ENCODE peak calls at places on chromosomes 6 and 20, in six cellular contexts. One of them, this sample, is unnamed.

GRCh38 chr20:37598611-37599342 is 71.1 kb upstream of the BLCAP start:
- DNase-seq in A549: no peak
- DNase-seq in astrocyte of the spinal cord: no peak
- DNase-seq in A673: no peak
- DNase-seq in heart right ventricle: no peak
- DNase-seq in psoas muscle: no peak
- DNase-seq in this sample: no peak

GRCh38 chr20:32356935-32357868 is 929 bp upstream of the ASXL1 start:
- DNase-seq in astrocyte of the spinal cord: peak
- DNase-seq in A673: no peak
- DNase-seq in A549: no peak
- DNase-seq in psoas muscle: no peak
- DNase-seq in heart right ventricle: no peak
- DNase-seq in this sample: peak

GRCh38 chr20:3669710-3670367 is 6.6 kb upstream of the GFRA4 start:
- DNase-seq in A549: no peak
- DNase-seq in astrocyte of the spinal cord: no peak
- DNase-seq in psoas muscle: no peak
- DNase-seq in A673: no peak
- DNase-seq in heart right ventricle: no peak
- DNase-seq in this sample: no peak

GRCh38 chr20:15767636-15768369 is 805.4 kb downstream of the KIF16B start:
- DNase-seq in A549: no peak
- DNase-seq in heart right ventricle: no peak
- DNase-seq in A673: no peak
- DNase-seq in psoas muscle: no peak
- DNase-seq in astrocyte of the spinal cord: no peak
- DNase-seq in this sample: no peak

GRCh38 chr6:166318649-166319600 is 10.7 kb upstream of the PRR18 start:
- DNase-seq in heart right ventricle: peak
- DNase-seq in A549: no peak
- DNase-seq in astrocyte of the spinal cord: no peak
- DNase-seq in psoas muscle: no peak
- DNase-seq in A673: no peak
- DNase-seq in this sample: no peak

GRCh38 chr20:31839782-31840487 is 5.5 kb downstream of the FOXS1 start:
- DNase-seq in heart right ventricle: no peak
- DNase-seq in psoas muscle: no peak
- DNase-seq in astrocyte of the spinal cord: peak
- DNase-seq in A549: no peak
- DNase-seq in A673: no peak
- DNase-seq in this sample: no peak

GRCh38 chr20:46903256-46903655 is 8.6 kb downstream of the EYA2 start:
- DNase-seq in astrocyte of the spinal cord: no peak
- DNase-seq in A549: no peak
- DNase-seq in psoas muscle: no peak
- DNase-seq in A673: no peak
- DNase-seq in heart right ventricle: no peak
- DNase-seq in this sample: no peak

GRCh38 chr6:8079116-8079515 is 14.9 kb upstream of the BLOC1S5 start:
- DNase-seq in astrocyte of the spinal cord: no peak
- DNase-seq in psoas muscle: no peak
- DNase-seq in A673: no peak
- DNase-seq in heart right ventricle: no peak
- DNase-seq in A549: no peak
- DNase-seq in this sample: no peak

GRCh38 chr6:44627091-44627878 is 239.8 kb downstream of the CDC5L start:
- DNase-seq in heart right ventricle: peak
- DNase-seq in psoas muscle: no peak
- DNase-seq in A549: no peak
- DNase-seq in A673: no peak
- DNase-seq in astrocyte of the spinal cord: no peak
- DNase-seq in this sample: no peak

GRCh38 chr20:50192364-50193168 is 1.9 kb downstream of the CEBPB start:
- DNase-seq in heart right ventricle: peak
- DNase-seq in A673: peak
- DNase-seq in A549: peak
- DNase-seq in psoas muscle: peak
- DNase-seq in astrocyte of the spinal cord: peak
- DNase-seq in this sample: peak

GRCh38 chr6:118269659-118270058 is 278.4 kb upstream of the PLN start:
- DNase-seq in psoas muscle: no peak
- DNase-seq in astrocyte of the spinal cord: no peak
- DNase-seq in heart right ventricle: no peak
- DNase-seq in A549: no peak
- DNase-seq in A673: no peak
- DNase-seq in this sample: no peak

GRCh38 chr20:9218412-9219001 is 149.6 kb downstream of the PLCB4 start:
- DNase-seq in astrocyte of the spinal cord: peak
- DNase-seq in A673: peak
- DNase-seq in heart right ventricle: no peak
- DNase-seq in A549: no peak
- DNase-seq in psoas muscle: no peak
- DNase-seq in this sample: no peak

GRCh38 chr6:37607949-37608348 is 89.7 kb downstream of the MDGA1 start:
- DNase-seq in heart right ventricle: no peak
- DNase-seq in A673: peak
- DNase-seq in A549: no peak
- DNase-seq in astrocyte of the spinal cord: peak
- DNase-seq in psoas muscle: no peak
- DNase-seq in this sample: no peak

GRCh38 chr6:30875244-30876038 is 8.9 kb upstream of the DDR1 start:
- DNase-seq in A673: no peak
- DNase-seq in A549: no peak
- DNase-seq in psoas muscle: no peak
- DNase-seq in heart right ventricle: no peak
- DNase-seq in astrocyte of the spinal cord: no peak
- DNase-seq in this sample: peak

GRCh38 chr6:141254336-141254735 is 878.4 kb upstream of the GJE1 start:
- DNase-seq in A549: no peak
- DNase-seq in astrocyte of the spinal cord: no peak
- DNase-seq in heart right ventricle: no peak
- DNase-seq in psoas muscle: no peak
- DNase-seq in A673: no peak
- DNase-seq in this sample: no peak

GRCh38 chr20:62984666-62985065 is 22.1 kb downstream of the BHLHE23 start:
- DNase-seq in heart right ventricle: no peak
- DNase-seq in psoas muscle: no peak
- DNase-seq in A549: no peak
- DNase-seq in astrocyte of the spinal cord: no peak
- DNase-seq in A673: no peak
- DNase-seq in this sample: no peak

GRCh38 chr6:148980234-148980633 is 233.4 kb downstream of the UST start:
- DNase-seq in heart right ventricle: no peak
- DNase-seq in A549: no peak
- DNase-seq in astrocyte of the spinal cord: no peak
- DNase-seq in psoas muscle: no peak
- DNase-seq in A673: no peak
- DNase-seq in this sample: no peak

GRCh38 chr6:14192186-14192788 is 74.7 kb downstream of the CD83 start:
- DNase-seq in heart right ventricle: no peak
- DNase-seq in astrocyte of the spinal cord: no peak
- DNase-seq in A673: no peak
- DNase-seq in psoas muscle: no peak
- DNase-seq in A549: no peak
- DNase-seq in this sample: no peak

GRCh38 chr6:163354779-163355431 is 59.6 kb upstream of the QKI start:
- DNase-seq in psoas muscle: peak
- DNase-seq in astrocyte of the spinal cord: peak
- DNase-seq in A673: no peak
- DNase-seq in heart right ventricle: peak
- DNase-seq in A549: no peak
- DNase-seq in this sample: no peak

GRCh38 chr6:138287144-138287955 is 69.1 kb upstream of the PBOV1 start:
- DNase-seq in heart right ventricle: no peak
- DNase-seq in psoas muscle: no peak
- DNase-seq in A549: peak
- DNase-seq in astrocyte of the spinal cord: peak
- DNase-seq in A673: peak
- DNase-seq in this sample: no peak

GRCh38 chr20:25553819-25554296 is 31.5 kb downstream of the NINL start:
- DNase-seq in astrocyte of the spinal cord: peak
- DNase-seq in heart right ventricle: no peak
- DNase-seq in psoas muscle: no peak
- DNase-seq in A673: peak
- DNase-seq in A549: no peak
- DNase-seq in this sample: no peak

GRCh38 chr20:38108438-38109024 is 56.5 kb downstream of the TGM2 start:
- DNase-seq in A673: no peak
- DNase-seq in heart right ventricle: peak
- DNase-seq in psoas muscle: peak
- DNase-seq in A549: no peak
- DNase-seq in astrocyte of the spinal cord: peak
- DNase-seq in this sample: no peak

DNA sequence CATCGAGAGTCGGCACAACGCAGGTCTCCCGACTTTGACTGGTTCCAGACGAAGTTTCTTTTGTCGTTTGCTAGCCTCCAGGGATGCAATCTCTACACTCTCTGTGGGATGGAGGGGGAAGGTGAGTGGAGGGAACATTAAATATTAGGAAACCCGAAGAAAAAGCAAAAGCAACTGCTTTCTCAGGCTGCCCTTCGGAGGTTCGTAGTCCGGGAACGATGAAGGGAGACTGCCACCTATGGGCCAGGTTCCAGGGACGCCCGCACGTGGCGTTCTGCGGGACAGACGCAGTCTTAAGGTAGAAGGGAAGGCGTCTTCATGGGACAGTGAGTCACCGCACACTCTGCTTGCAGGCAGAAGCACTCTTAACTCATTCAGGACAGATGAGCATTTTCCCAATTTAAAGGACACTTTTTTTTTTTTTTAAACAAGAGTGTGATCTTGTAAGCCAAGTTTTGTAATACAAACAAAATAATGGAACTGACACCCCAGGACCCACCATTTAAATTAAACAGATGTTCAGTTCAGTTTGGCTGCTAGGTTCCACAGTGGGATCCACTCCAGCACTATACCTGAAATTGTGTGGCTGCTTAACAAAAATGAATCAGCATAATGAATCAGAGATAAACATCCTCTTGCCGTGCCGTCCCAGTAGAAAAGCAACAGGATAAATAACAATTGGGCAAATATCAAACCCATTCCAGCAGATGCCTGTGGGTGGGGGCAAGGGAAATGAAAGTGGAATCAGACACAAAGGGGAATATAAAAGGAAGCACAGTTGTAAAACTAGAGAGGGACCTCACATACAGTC is 65.8 kb upstream of the ARMC2 start:
- DNase-seq in psoas muscle: peak
- DNase-seq in A673: peak
- DNase-seq in heart right ventricle: peak
- DNase-seq in astrocyte of the spinal cord: peak
- DNase-seq in A549: peak
- DNase-seq in this sample: peak
- TF ChIP-seq CTCF in psoas muscle: peak
- TF ChIP-seq CTCF in A673: peak
- TF ChIP-seq CTCF in heart right ventricle: peak
- TF ChIP-seq CTCF in astrocyte of the spinal cord: peak
- TF ChIP-seq CTCF in A549: peak
- TF ChIP-seq CTCF in this sample: no peak

DNA sequence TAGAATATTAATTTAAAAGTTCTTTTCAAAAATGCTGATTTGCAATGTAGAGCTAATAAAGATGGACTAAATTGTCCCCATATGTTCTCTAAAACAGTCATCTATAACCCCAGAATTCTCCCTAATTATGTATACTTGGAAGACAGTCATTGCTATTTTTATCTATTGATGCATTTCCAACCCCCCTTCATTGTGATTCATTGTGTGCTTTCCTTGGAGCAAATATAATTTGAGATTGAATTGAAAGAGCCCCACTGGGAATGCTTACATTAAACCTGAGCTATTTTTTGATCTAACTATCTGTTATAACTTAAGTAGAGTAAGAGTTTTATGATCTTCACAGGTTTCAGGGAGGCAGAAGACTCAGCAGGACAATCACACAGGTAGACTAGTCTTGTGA is 73.6 kb upstream of the PTCHD4 start:
- DNase-seq in astrocyte of the spinal cord: no peak
- DNase-seq in heart right ventricle: no peak
- DNase-seq in psoas muscle: no peak
- DNase-seq in A549: no peak
- DNase-seq in A673: no peak
- DNase-seq in this sample: no peak
- H3K4me3 ChIP-seq in astrocyte of the spinal cord: no peak
- H3K4me3 ChIP-seq in heart right ventricle: no peak
- H3K4me3 ChIP-seq in psoas muscle: no peak
- H3K4me3 ChIP-seq in A549: no peak
- H3K4me3 ChIP-seq in A673: no peak
- H3K4me3 ChIP-seq in this sample: no peak

DNA sequence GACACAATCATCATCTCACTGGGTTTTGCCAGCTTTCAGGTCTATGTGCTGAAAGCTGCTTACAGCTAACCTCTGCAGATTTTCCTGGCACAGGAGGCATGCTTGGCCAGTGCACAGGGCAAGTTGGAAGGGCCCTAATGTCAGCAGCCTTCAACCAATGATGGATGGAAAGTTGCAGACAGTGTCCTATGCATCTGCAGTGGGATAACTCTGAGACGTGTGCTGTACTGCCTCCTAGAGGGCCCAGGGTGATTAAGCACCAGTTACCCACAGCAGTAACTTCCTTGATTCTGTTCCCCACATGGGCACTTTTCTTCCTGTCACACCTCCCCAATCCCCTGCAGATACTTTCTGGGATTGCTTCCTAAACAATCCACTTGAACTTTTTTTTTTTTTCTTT is 38.6 kb downstream of the OVOL2 start:
- DNase-seq in psoas muscle: no peak
- DNase-seq in A549: peak
- DNase-seq in heart right ventricle: no peak
- DNase-seq in astrocyte of the spinal cord: no peak
- DNase-seq in A673: peak
- DNase-seq in this sample: no peak
- TF ChIP-seq CTCF in psoas muscle: no peak
- TF ChIP-seq CTCF in A549: peak
- TF ChIP-seq CTCF in heart right ventricle: peak
- TF ChIP-seq CTCF in astrocyte of the spinal cord: peak
- TF ChIP-seq CTCF in A673: peak
- TF ChIP-seq CTCF in this sample: no peak

GRCh38 chr20:51512645-51513044 is 29.9 kb downstream of the NFATC2 start:
- DNase-seq in heart right ventricle: no peak
- DNase-seq in A673: no peak
- DNase-seq in psoas muscle: no peak
- DNase-seq in astrocyte of the spinal cord: no peak
- DNase-seq in A549: no peak
- DNase-seq in this sample: no peak
- H3K4me3 ChIP-seq in heart right ventricle: no peak
- H3K4me3 ChIP-seq in A673: no peak
- H3K4me3 ChIP-seq in psoas muscle: no peak
- H3K4me3 ChIP-seq in astrocyte of the spinal cord: no peak
- H3K4me3 ChIP-seq in A549: no peak
- H3K4me3 ChIP-seq in this sample: no peak